ENCODE peak calls at places on chromosomes 5 and 9, in nine cellular contexts. J is PC-3, Q is foreskin keratinocyte, P is endothelial cell of umbilical vein, X is fibroblast of lung, L is prostate gland, V is HCT116, C is mammary epithelial cell, O is heart left ventricle. R is an unnamed sample.

GRCh38 chr5:171588790-171589189 is 169.3 kb downstream of the FGF18 start:
- DNase-seq in P (no peak), X (no peak), C (no peak), L (no peak), O (no peak), Q (no peak), V (no peak), J (no peak), R (no peak)

GRCh38 chr5:129506092-129506491 is 46.0 kb downstream of the ADAMTS19 start:
- DNase-seq in Q (peak; percentile 69), C (peak; percentile 26), V (no peak), X (peak; percentile 61), L (no peak), J (peak; percentile 44), O (no peak), P (no peak), R (no peak)

GRCh38 chr5:130992095-130992494 is 173.0 kb downstream of the HINT1 start:
- DNase-seq in C (no peak), V (no peak), P (no peak), O (no peak), X (peak; percentile 90), J (no peak), L (no peak), Q (peak; percentile 78), R (no peak)

GRCh38 chr9:91818647-91819403 is 131.2 kb downstream of the ROR2 start:
- DNase-seq in Q (no peak), X (no peak), P (no peak), L (no peak), C (no peak), V (no peak), J (no peak), O (no peak), R (no peak)

GRCh38 chr5:61402970-61403369 is 70.9 kb downstream of the ZSWIM6 start:
- DNase-seq in X (no peak), C (no peak), O (no peak), L (no peak), J (no peak), P (no peak), V (no peak), Q (no peak), R (no peak)

GRCh38 chr5:2511131-2511530 is 240.3 kb downstream of the IRX2 start:
- DNase-seq in P (no peak), Q (no peak), J (no peak), X (no peak), C (no peak), V (no peak), O (no peak), L (no peak), R (peak; percentile 21)

GRCh38 chr9:132857031-132857430 is 21.1 kb downstream of the AK8 start:
- DNase-seq in C (no peak), X (peak; percentile 54), L (peak; percentile 6), J (no peak), O (peak; percentile 78), P (no peak), Q (no peak), V (no peak), R (no peak)

GRCh38 chr5:144812770-144813169 is 642.1 kb downstream of the KCTD16 start:
- DNase-seq in X (peak; percentile 66), V (no peak), O (no peak), L (no peak), C (peak; percentile 83), Q (peak; percentile 87), P (no peak), J (peak; percentile 17), R (no peak)

GRCh38 chr9:72554221-72554641 is 32.8 kb downstream of the TMC1 start:
- DNase-seq in C (no peak), J (peak; percentile 68), L (peak; percentile 53), X (peak; percentile 96), P (peak; percentile 5), Q (peak; percentile 50), O (no peak), V (no peak), R (no peak)

GRCh38 chr5:135609981-135610380 is 31.2 kb upstream of the CXCL14 start:
- DNase-seq in C (no peak), L (no peak), J (no peak), V (no peak), P (no peak), X (no peak), Q (no peak), O (no peak), R (no peak)

GRCh38 chr5:149794338-149795023 is 64.4 kb downstream of the PPARGC1B start:
- DNase-seq in X (no peak), C (no peak), J (no peak), O (peak; percentile 62), Q (no peak), L (no peak), P (no peak), V (no peak), R (no peak)

GRCh38 chr5:40755093-40755406 is 711 bp downstream of the TTC33 start:
- DNase-seq in X (peak; percentile 78), O (peak; percentile 73), J (peak; percentile 88), V (peak; percentile 59), Q (peak; percentile 84), L (peak; percentile 80), P (peak; percentile 83), C (peak; percentile 76), R (peak; percentile 77)

GRCh38 chr9:136455043-136456002 is 15.7 kb upstream of the INPP5E start:
- DNase-seq in P (no peak), Q (no peak), J (no peak), X (no peak), C (no peak), O (no peak), V (no peak), L (no peak), R (no peak)

GRCh38 chr9:3240651-3241268 is 285.0 kb downstream of the RFX3 start:
- DNase-seq in Q (peak; percentile 52), J (peak; percentile 70), C (peak; percentile 52), X (peak; percentile 58), O (peak; percentile 67), L (peak; percentile 63), P (peak; percentile 67), V (peak; percentile 65), R (peak; percentile 76)

GRCh38 chr9:109968702-109969450 is 188.9 kb downstream of the PALM2AKAP2 start:
- DNase-seq in O (no peak), J (peak; percentile 26), V (no peak), P (peak; percentile 72), L (no peak), Q (peak; percentile 18), X (no peak), C (peak; percentile 8), R (no peak)

GRCh38 chr5:159262472-159262858 is 625 bp upstream of the UBLCP1 start:
- DNase-seq in X (peak; percentile 45), C (no peak), J (peak; percentile 53), V (peak; percentile 18), L (no peak), P (no peak), Q (peak; percentile 85), O (no peak), R (no peak)

GRCh38 chr5:159257007-159257406 is 6.1 kb upstream of the UBLCP1 start:
- DNase-seq in C (no peak), Q (no peak), X (no peak), O (no peak), V (no peak), P (no peak), L (no peak), J (peak; percentile 2), R (no peak)

GRCh38 chr5:159262859-159263568 is at the start of gene UBLCP1:
- DNase-seq in V (peak; percentile 78), O (peak; percentile 81), P (peak; percentile 67), C (peak; percentile 86), X (peak; percentile 73), L (peak; percentile 72), J (peak; percentile 75), Q (peak; percentile 94), R (peak; percentile 89)

GRCh38 chr5:159257629-159258283 is 5.3 kb upstream of the UBLCP1 start:
- DNase-seq in Q (no peak), J (no peak), V (no peak), L (no peak), C (no peak), P (no peak), X (no peak), O (no peak), R (no peak)

DNA sequence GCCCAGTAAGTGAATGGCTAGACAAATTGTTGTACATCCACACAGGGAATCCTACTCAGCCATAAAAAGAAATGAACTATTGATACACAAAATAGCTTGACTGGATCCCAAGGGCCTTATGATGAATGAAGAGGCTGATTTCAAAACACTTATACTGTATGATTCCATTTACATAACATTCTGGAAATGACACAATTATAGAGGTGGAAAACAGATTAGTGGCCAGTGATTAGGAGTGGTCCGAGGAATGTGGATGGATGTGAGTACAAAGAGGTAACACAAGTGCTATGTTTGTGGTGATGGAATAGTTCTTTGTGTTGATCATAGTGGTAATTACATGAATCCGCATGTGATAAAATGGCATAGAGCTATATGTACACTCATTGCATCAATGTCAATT is 4.7 kb upstream of the UBLCP1 start:
- DNase-seq in J (no peak), V (no peak), P (no peak), O (no peak), C (no peak), X (no peak), L (no peak), Q (no peak), R (no peak)
- TF ChIP-seq CTCF in J (no peak), V (no peak), P (no peak), O (no peak), C (no peak), X (no peak), L (no peak), Q (no peak), R (no peak)

GRCh38 chr5:141514330-141515111 is 25.6 kb downstream of the PCDHGC5 start:
- DNase-seq in Q (peak; percentile 96), L (peak; percentile 68), J (no peak), C (peak; percentile 97), O (no peak), X (peak; percentile 65), P (peak; percentile 28), V (no peak), R (no peak)
- H3K4me1 ChIP-seq in Q (peaks cover 27% of the 10 kb centered on the region), L (peaks cover 4% of the 10 kb centered on the region), J (peaks cover 4% of the 10 kb centered on the region), C (peaks cover 64% of the 10 kb centered on the region), O (peaks cover 52% of the 10 kb centered on the region), X (peaks cover 65% of the 10 kb centered on the region), P (peaks cover 20% of the 10 kb centered on the region), V (peaks cover 21% of the 10 kb centered on the region), R (peaks cover 9% of the 10 kb centered on the region)

DNA sequence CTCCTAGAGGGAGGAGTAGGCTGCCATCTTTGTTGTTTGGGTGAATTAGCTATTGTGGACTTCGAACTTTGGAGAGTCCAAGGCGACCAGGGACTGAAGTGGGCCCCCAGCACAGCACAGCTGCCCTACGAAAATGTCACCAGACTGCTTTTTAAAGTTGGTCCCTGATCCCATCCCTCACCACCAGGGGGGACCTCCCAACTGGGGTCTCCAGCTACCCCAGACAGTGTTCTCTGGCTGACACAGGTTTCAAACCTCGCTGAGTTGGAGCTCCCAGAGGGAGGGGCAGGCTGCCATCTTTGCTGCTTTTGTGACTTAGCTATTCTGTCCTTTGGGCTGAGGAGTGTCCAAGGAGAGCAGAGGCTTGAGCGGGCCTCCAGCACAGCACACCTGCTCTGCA is 45.7 kb upstream of the ADRB2 start:
- DNase-seq in L (no peak), C (no peak), V (no peak), X (no peak), Q (no peak), O (no peak), J (no peak), P (no peak), R (no peak)
- TF ChIP-seq CTCF in L (no peak), C (no peak), V (no peak), X (no peak), Q (no peak), O (no peak), J (peak; percentile 21), P (no peak), R (no peak)

DNA sequence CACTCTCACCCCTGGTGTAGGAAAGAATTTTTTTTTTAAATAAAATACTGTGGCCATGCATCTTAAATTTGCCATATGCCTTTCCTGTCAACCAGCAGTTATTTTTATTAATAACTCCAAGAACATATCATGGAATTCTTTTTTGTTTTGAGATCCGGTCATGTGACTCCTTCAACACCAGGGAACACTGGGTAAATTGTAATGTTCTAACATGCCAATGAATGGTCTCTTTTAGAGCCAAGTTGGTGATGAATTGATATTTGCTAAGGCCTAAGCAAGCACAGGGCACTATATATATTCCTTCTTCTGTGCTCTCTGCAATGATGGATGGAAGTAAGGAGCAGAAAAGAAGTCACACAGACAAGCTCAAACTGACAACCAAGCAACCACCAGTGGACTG is 124.1 kb downstream of the EFNA5 start:
- DNase-seq in V (no peak), O (no peak), C (no peak), P (no peak), X (no peak), L (no peak), Q (no peak), J (no peak), R (no peak)
- H3K4me1 ChIP-seq in V (peaks cover 14% of the 10 kb centered on the region), O (peaks cover 7% of the 10 kb centered on the region), C (peaks cover 15% of the 10 kb centered on the region), P (peaks cover 22% of the 10 kb centered on the region), X (peaks cover 5% of the 10 kb centered on the region), L (peaks cover 2% of the 10 kb centered on the region), Q (peaks cover 4% of the 10 kb centered on the region), J (peaks cover 17% of the 10 kb centered on the region), R (no peaks in the 10 kb centered on the region)

R was measured in kidney.